ENCODE peak calls at places on chromosome 18, in six cellular contexts. One of them, this sample, is unnamed.

GRCh38 chr18:51196116-51196810 is 1.2 kb downstream of the MEX3C start:
- DNase-seq in H1: no peak
- DNase-seq in HCT116: no peak
- DNase-seq in HepG2: no peak
- DNase-seq in K562: peak
- DNase-seq in GM12878: no peak
- DNase-seq in this sample: no peak

GRCh38 chr18:73594749-73595148 is 552.9 kb downstream of the FBXO15 start:
- DNase-seq in HCT116: no peak
- DNase-seq in K562: no peak
- DNase-seq in H1: no peak
- DNase-seq in GM12878: no peak
- DNase-seq in HepG2: no peak
- DNase-seq in this sample: no peak

GRCh38 chr18:8426401-8426800 is 182.8 kb upstream of the RAB12 start:
- DNase-seq in GM12878: no peak
- DNase-seq in HCT116: peak
- DNase-seq in HepG2: peak
- DNase-seq in K562: peak
- DNase-seq in H1: no peak
- DNase-seq in this sample: no peak

GRCh38 chr18:3458378-3458777 is 8.4 kb downstream of the TGIF1 start:
- DNase-seq in GM12878: no peak
- DNase-seq in K562: no peak
- DNase-seq in HepG2: no peak
- DNase-seq in H1: no peak
- DNase-seq in HCT116: no peak
- DNase-seq in this sample: no peak

GRCh38 chr18:41501848-41502247 is 453.2 kb upstream of the PIK3C3 start:
- DNase-seq in HepG2: no peak
- DNase-seq in HCT116: no peak
- DNase-seq in H1: no peak
- DNase-seq in GM12878: no peak
- DNase-seq in K562: no peak
- DNase-seq in this sample: no peak

GRCh38 chr18:38115201-38115600 is 549.6 kb upstream of the CELF4 start:
- DNase-seq in K562: no peak
- DNase-seq in HepG2: no peak
- DNase-seq in HCT116: no peak
- DNase-seq in H1: no peak
- DNase-seq in GM12878: no peak
- DNase-seq in this sample: no peak

GRCh38 chr18:74840492-74841167 is 243.0 kb downstream of the ZNF407 start:
- DNase-seq in K562: no peak
- DNase-seq in HCT116: no peak
- DNase-seq in H1: no peak
- DNase-seq in GM12878: no peak
- DNase-seq in HepG2: peak
- DNase-seq in this sample: no peak

GRCh38 chr18:7987284-7987976 is 420.3 kb downstream of the PTPRM start:
- DNase-seq in GM12878: no peak
- DNase-seq in H1: no peak
- DNase-seq in K562: no peak
- DNase-seq in HCT116: no peak
- DNase-seq in HepG2: no peak
- DNase-seq in this sample: no peak

GRCh38 chr18:74489631-74490030 is 6.5 kb upstream of the CNDP2 start:
- DNase-seq in K562: no peak
- DNase-seq in HepG2: no peak
- DNase-seq in GM12878: no peak
- DNase-seq in HCT116: no peak
- DNase-seq in H1: no peak
- DNase-seq in this sample: no peak

GRCh38 chr18:9808530-9809241 is 77.1 kb upstream of the TXNDC2 start:
- DNase-seq in H1: no peak
- DNase-seq in K562: no peak
- DNase-seq in HCT116: no peak
- DNase-seq in GM12878: no peak
- DNase-seq in HepG2: peak
- DNase-seq in this sample: peak

GRCh38 chr18:74977041-74977440 is 231.9 kb downstream of the PTGR3 start:
- DNase-seq in H1: no peak
- DNase-seq in HepG2: no peak
- DNase-seq in HCT116: no peak
- DNase-seq in K562: no peak
- DNase-seq in GM12878: no peak
- DNase-seq in this sample: no peak

GRCh38 chr18:46071894-46072867 is at the start of gene PSTPIP2:
- DNase-seq in HepG2: no peak
- DNase-seq in K562: peak
- DNase-seq in H1: no peak
- DNase-seq in HCT116: peak
- DNase-seq in GM12878: no peak
- DNase-seq in this sample: no peak

GRCh38 chr18:6370886-6371635 is 43.6 kb downstream of the L3MBTL4 start:
- DNase-seq in HepG2: peak
- DNase-seq in K562: no peak
- DNase-seq in H1: no peak
- DNase-seq in HCT116: no peak
- DNase-seq in GM12878: no peak
- DNase-seq in this sample: no peak
- TF ChIP-seq ZNF274 in HepG2: no peak
- TF ChIP-seq ZNF274 in K562: no peak
- TF ChIP-seq ZNF274 in H1: no peak
- TF ChIP-seq ZNF274 in HCT116: no peak
- TF ChIP-seq ZNF274 in GM12878: no peak
- TF ChIP-seq ZNF274 in this sample: no peak

GRCh38 chr18:12879840-12880531 is 4.1 kb downstream of the PTPN2 start:
- DNase-seq in H1: no peak
- DNase-seq in HCT116: no peak
- DNase-seq in K562: no peak
- DNase-seq in HepG2: no peak
- DNase-seq in GM12878: no peak
- DNase-seq in this sample: no peak
- TF ChIP-seq ZNF274 in H1: no peak
- TF ChIP-seq ZNF274 in HCT116: no peak
- TF ChIP-seq ZNF274 in K562: no peak
- TF ChIP-seq ZNF274 in HepG2: no peak
- TF ChIP-seq ZNF274 in GM12878: no peak
- TF ChIP-seq ZNF274 in this sample: no peak

DNA sequence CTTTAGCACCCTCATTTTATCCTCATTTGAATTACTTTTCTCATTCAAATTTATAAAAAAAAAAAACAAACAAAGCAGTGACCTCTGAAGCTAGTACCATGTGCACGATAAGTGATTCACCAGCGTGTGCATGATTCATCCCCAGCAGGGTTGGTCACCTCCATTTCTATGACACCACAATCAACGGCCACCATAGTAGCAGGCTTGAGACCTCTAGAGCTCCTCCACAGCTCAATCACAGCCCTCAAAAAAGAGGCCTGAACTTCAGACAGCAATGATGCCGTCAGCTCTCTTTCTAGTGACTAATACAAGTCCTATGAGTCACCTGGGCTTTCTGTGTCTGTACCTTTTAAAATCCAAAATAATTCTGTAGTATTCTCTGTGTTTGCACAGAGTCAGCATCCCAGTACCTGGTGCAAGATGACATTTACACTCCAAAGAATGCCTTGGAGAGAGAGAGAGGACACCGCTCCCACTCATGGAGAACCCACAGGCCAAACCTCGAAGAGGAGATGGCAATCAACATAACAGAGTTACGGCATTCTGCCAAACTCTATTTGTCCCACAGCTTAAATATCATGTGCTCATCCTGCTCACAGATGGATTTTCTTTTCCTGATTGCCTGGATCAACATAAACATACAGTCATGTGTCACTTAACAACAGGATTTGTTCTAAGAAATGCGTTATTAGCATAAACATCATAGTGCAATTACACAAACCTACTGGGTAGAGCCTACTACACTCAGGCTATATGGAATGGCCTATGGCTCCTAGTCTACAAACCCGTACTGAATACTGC is 58.7 kb downstream of the L3MBTL4 start:
- DNase-seq in HCT116: no peak
- DNase-seq in HepG2: no peak
- DNase-seq in GM12878: no peak
- DNase-seq in K562: no peak
- DNase-seq in H1: no peak
- DNase-seq in this sample: no peak
- TF ChIP-seq ZNF274 in HCT116: no peak
- TF ChIP-seq ZNF274 in HepG2: no peak
- TF ChIP-seq ZNF274 in GM12878: no peak
- TF ChIP-seq ZNF274 in K562: no peak
- TF ChIP-seq ZNF274 in H1: no peak
- TF ChIP-seq ZNF274 in this sample: no peak

DNA sequence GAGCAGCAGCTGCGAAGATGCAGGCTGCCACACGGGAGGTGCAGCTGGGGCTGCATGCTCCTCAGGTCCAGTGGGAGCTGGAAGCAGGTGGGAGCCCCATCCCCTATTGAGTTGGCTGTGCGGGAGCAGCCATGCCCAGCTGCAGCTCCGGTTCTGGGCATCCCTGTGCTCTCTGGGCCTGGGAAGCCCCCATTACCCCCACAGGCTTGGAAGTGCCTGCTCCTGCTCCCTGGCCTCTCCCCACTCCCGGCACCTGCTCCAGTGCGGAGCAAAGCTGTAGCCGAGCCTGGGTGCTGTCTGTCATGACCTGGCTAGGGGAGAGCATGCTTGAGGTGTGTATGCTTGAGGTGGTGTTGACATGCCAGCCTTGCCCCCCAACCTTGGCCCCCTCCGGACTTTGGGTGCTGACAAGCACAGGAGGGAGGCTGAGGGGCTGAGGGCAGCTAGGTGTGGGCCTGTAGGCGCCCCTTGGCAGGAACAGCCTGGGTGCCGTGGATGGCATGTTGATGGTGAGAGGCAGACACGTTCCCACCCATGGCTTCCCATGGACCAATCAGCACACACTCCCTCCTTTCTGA is 21.5 kb downstream of the ANKRD29 start:
- DNase-seq in H1: no peak
- DNase-seq in GM12878: no peak
- DNase-seq in HCT116: no peak
- DNase-seq in K562: no peak
- DNase-seq in HepG2: no peak
- DNase-seq in this sample: no peak
- TF ChIP-seq ZNF274 in H1: no peak
- TF ChIP-seq ZNF274 in GM12878: no peak
- TF ChIP-seq ZNF274 in HCT116: no peak
- TF ChIP-seq ZNF274 in K562: no peak
- TF ChIP-seq ZNF274 in HepG2: no peak
- TF ChIP-seq ZNF274 in this sample: no peak

DNA sequence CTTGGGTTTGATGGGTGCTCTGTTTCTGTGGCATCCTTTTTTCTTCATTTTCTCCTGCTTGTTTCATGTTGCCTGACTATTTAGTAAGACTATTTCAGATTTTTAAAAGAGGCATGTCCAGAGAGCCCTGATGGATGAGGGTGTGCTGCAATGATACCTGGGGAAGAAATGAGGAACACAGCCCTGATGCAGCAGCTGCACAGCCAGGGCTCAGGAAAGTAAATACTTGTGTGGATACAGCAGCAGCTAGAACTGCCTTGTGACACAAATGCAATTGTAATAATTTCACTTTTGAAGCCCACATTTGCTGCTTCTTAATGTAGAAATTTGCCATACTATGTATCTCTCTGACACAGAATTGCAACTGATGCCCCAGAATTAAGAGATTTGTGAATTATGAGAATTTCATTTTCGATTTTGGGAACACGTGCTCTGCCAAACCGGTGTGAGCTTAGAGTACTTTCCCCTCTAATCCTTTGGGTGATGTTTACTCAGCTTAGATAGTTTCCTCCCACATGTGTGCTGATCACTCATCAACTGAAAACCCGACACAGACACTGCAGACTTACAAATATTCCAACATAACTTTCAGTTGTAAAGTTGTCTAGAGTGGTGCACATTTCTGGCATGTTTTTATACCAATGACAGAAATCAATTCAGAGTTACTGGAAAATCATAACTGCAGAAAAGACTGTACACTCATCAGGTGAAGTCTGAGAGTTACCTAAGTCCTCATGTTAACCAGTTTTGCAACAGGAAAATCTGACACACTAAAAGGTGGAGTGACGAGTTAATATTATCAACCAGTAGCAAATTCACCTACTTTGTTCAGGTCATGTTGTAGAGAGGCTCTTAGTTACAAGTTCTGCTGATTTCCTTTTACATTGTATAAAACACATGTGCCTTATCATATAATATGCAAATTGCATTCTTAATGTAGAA is 383.4 kb downstream of the CBLN2 start:
- DNase-seq in H1: no peak
- DNase-seq in GM12878: no peak
- DNase-seq in HepG2: no peak
- DNase-seq in K562: no peak
- DNase-seq in HCT116: no peak
- DNase-seq in this sample: no peak
- TF ChIP-seq ZNF274 in H1: no peak
- TF ChIP-seq ZNF274 in GM12878: no peak
- TF ChIP-seq ZNF274 in HepG2: no peak
- TF ChIP-seq ZNF274 in K562: no peak
- TF ChIP-seq ZNF274 in HCT116: no peak
- TF ChIP-seq ZNF274 in this sample: no peak

DNA sequence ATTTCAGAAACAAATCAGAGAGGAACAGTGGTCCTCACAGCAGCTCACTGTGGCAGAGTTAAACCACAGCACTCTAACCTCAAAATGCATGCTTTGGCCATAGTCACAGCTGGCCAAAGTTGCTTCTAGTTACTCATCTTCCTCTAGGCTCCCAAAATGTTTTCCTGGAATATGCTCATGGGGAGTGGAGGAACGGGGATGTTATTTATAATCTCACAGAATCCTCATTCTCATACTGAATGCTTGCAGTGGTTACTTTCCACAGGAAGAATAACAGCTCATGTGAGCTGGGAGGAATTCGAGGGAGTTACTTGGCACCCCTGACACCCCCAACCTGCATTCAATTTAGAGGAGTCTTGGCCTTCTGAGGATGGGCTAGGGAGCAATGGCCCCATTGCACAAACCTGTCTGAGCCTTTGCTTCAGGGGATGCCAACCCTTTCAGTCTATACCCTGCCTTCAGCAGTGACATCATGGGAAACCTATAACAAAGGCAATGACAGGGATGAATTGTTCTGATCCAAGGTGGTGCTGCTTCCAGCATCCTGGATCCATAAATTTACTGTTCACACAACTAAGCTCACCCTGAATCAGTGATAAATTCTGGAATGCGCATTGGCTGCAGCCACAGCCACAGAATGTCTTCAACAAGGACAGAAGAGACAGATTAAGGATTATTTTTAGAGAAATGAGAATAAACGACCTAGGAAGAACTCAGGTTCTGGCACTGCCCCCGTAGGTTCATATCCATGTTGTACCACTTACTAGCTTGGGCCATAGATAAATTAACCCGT is 22.5 kb upstream of the CCBE1 start:
- DNase-seq in H1: no peak
- DNase-seq in HepG2: no peak
- DNase-seq in K562: no peak
- DNase-seq in HCT116: no peak
- DNase-seq in GM12878: no peak
- DNase-seq in this sample: no peak
- TF ChIP-seq ZNF274 in H1: no peak
- TF ChIP-seq ZNF274 in HepG2: no peak
- TF ChIP-seq ZNF274 in K562: no peak
- TF ChIP-seq ZNF274 in HCT116: no peak
- TF ChIP-seq ZNF274 in GM12878: no peak
- TF ChIP-seq ZNF274 in this sample: no peak

GRCh38 chr18:77858331-77858730 is 608.7 kb downstream of the GALR1 start:
- DNase-seq in K562: no peak
- DNase-seq in GM12878: no peak
- DNase-seq in HepG2: no peak
- DNase-seq in HCT116: no peak
- DNase-seq in H1: no peak
- DNase-seq in this sample: no peak
- TF ChIP-seq ZNF274 in K562: no peak
- TF ChIP-seq ZNF274 in GM12878: no peak
- TF ChIP-seq ZNF274 in HepG2: no peak
- TF ChIP-seq ZNF274 in HCT116: no peak
- TF ChIP-seq ZNF274 in H1: no peak
- TF ChIP-seq ZNF274 in this sample: no peak